ENCODE peak calls at places on chromosomes 13 and 19, in seven cellular contexts. Y is ELF-1; C is naive thymus-derived CD8-positive, alpha-beta T cell; B is Caki2; X is NCI-H2081; U is posterior vena cava; T is stimulated activated CD8-positive, alpha-beta memory T cell treated with anti-CD3 and anti-CD28 coated beads, Interleukin-7, amount 100 ng/mL, for 24 hours. O is an unnamed sample.

GRCh38 chr19:35983177-35983576 is 11.8 kb upstream of the SDHAF1 start:
- DNase-seq in Y (no peak), C (no peak), B (no peak), X (no peak), U (no peak), T (no peak), O (no peak)

GRCh38 chr13:28257305-28257704 is 119.0 kb downstream of the PAN3 start:
- DNase-seq in Y (no peak), C (no peak), B (no peak), X (no peak), U (no peak), T (no peak), O (no peak)

GRCh38 chr13:71659427-71659826 is 207.6 kb downstream of the DACH1 start:
- DNase-seq in Y (no peak), C (no peak), B (no peak), X (no peak), U (no peak), T (no peak), O (no peak)

GRCh38 chr19:49930483-49931011 is 1.2 kb upstream of the NUP62 start:
- DNase-seq in Y (no peak), C (no peak), B (no peak), X (no peak), U (no peak), T (no peak), O (peak; percentile 34)

GRCh38 chr13:48653074-48654054 is at the start of gene CYSLTR2:
- DNase-seq in Y (no peak), C (no peak), B (no peak), X (no peak), U (no peak), T (no peak), O (no peak)

GRCh38 chr13:96473463-96474157 is 383.7 kb downstream of the HS6ST3 start:
- DNase-seq in Y (no peak), C (no peak), B (no peak), X (no peak), U (no peak), T (no peak), O (no peak)

GRCh38 chr19:511101-511841 is 4.0 kb downstream of the TPGS1 start:
- DNase-seq in Y (peak; percentile 95), C (peak; percentile 82), B (no peak), X (peak; percentile 99), U (no peak), T (peak; percentile 52), O (no peak)

GRCh38 chr13:109271991-109272454 is 514.4 kb downstream of the IRS2 start:
- DNase-seq in Y (peak; percentile 69), C (no peak), B (peak; percentile 95), X (no peak), U (no peak), T (no peak), O (no peak)

GRCh38 chr19:16938211-16938610 is 49.4 kb downstream of the F2RL3 start:
- DNase-seq in Y (peak; percentile 32), C (no peak), B (no peak), X (no peak), U (peak; percentile 64), T (no peak), O (no peak)

GRCh38 chr19:16386619-16387240 is 62.1 kb downstream of the KLF2 start:
- DNase-seq in Y (peak; percentile 68), C (peak; percentile 33), B (peak; percentile 32), X (peak; percentile 10), U (no peak), T (no peak), O (peak; percentile 33)

GRCh38 chr19:30227661-30228112 is 144.5 kb upstream of the ZNF536 start:
- DNase-seq in Y (peak; percentile 80), C (no peak), B (peak; percentile 68), X (no peak), U (peak; percentile 89), T (no peak), O (peak; percentile 64)

GRCh38 chr19:17058236-17058635 is 17.0 kb downstream of the HAUS8 start:
- DNase-seq in Y (no peak), C (no peak), B (no peak), X (no peak), U (no peak), T (no peak), O (no peak)

GRCh38 chr13:108086678-108087077 is 128.7 kb downstream of the LIG4 start:
- DNase-seq in Y (no peak), C (no peak), B (no peak), X (no peak), U (no peak), T (no peak), O (no peak)

GRCh38 chr13:82713681-82714405 is 1168.4 kb downstream of the SLITRK1 start:
- DNase-seq in Y (no peak), C (no peak), B (no peak), X (no peak), U (no peak), T (no peak), O (no peak)

GRCh38 chr13:28052945-28053344 is 47.4 kb downstream of the FLT3 start:
- DNase-seq in Y (no peak), C (no peak), B (no peak), X (no peak), U (no peak), T (no peak), O (no peak)

GRCh38 chr19:17866312-17867012 is 5.3 kb upstream of the SLC5A5 start:
- DNase-seq in Y (no peak), C (no peak), B (no peak), X (no peak), U (no peak), T (no peak), O (no peak)

GRCh38 chr19:55353356-55353802 is 1.1 kb downstream of the COX6B2 start:
- DNase-seq in Y (no peak), C (no peak), B (no peak), X (no peak), U (no peak), T (no peak), O (no peak)

GRCh38 chr19:31436121-31436776 is 87.0 kb upstream of the TSHZ3 start:
- DNase-seq in Y (no peak), C (no peak), B (no peak), X (no peak), U (no peak), T (no peak), O (no peak)

GRCh38 chr13:33606692-33607091 is 211.3 kb upstream of the RFC3 start:
- DNase-seq in Y (peak; percentile 36), C (no peak), B (no peak), X (no peak), U (no peak), T (no peak), O (no peak)